ENCODE peak calls at places on chromosome 3, in six cellular contexts. B is A549, R is K562, J is endothelial cell of umbilical vein, L is GM12878, K is HepG2. D is an unnamed sample.

GRCh38 chr3:11835028-11835639 is 11.6 kb downstream of the TAMM41 start:
- DNase-seq in B (peak; percentile 38), L (no peak), R (no peak), K (no peak), J (peak; percentile 49), D (peak; percentile 29)

GRCh38 chr3:138944136-138944658 is 2.7 kb downstream of the FOXL2 start:
- DNase-seq in K (no peak), R (peak; percentile 41), J (no peak), B (no peak), L (no peak), D (no peak)

GRCh38 chr3:83513011-83513410 is 1445.8 kb upstream of the CADM2 start:
- DNase-seq in L (no peak), R (no peak), J (no peak), B (no peak), K (no peak), D (no peak)

GRCh38 chr3:152574461-152575079 is 260.4 kb upstream of the P2RY1 start:
- DNase-seq in K (peak; percentile 26), J (peak; percentile 78), R (peak; percentile 43), B (peak; percentile 36), L (peak; percentile 26), D (peak; percentile 61)

GRCh38 chr3:48765376-48765775 is 48.4 kb upstream of the IP6K2 start:
- DNase-seq in K (peak; percentile 18), L (no peak), R (no peak), J (no peak), B (peak; percentile 18), D (peak; percentile 9)

GRCh38 chr3:140941434-140942220 is at the start of gene SLC25A36:
- DNase-seq in R (peak; percentile 95), L (peak; percentile 98), J (peak; percentile 98), K (peak; percentile 99), B (peak; percentile 80), D (peak; percentile 98)

GRCh38 chr3:184481924-184482671 is 79.5 kb upstream of the EPHB3 start:
- DNase-seq in R (no peak), L (no peak), K (no peak), B (no peak), J (no peak), D (no peak)

GRCh38 chr3:99875925-99876781 is 58.5 kb downstream of the CMSS1 start:
- DNase-seq in R (peak; percentile 72), B (peak; percentile 20), K (peak; percentile 74), J (peak; percentile 89), L (no peak), D (peak; percentile 78)

GRCh38 chr3:132245547-132245946 is 71.7 kb upstream of the ACP3 start:
- DNase-seq in J (no peak), B (no peak), L (no peak), R (no peak), K (no peak), D (no peak)

GRCh38 chr3:132787616-132788015 is 65.4 kb upstream of the NPHP3 start:
- DNase-seq in K (no peak), L (no peak), J (peak; percentile 4), B (no peak), R (no peak), D (no peak)

GRCh38 chr3:46422617-46423016 is 15.6 kb downstream of the CCRL2 start:
- DNase-seq in K (no peak), R (peak; percentile 60), L (no peak), J (no peak), B (no peak), D (peak; percentile 24)

GRCh38 chr3:170211668-170212067 is 10.6 kb upstream of the PRKCI start:
- DNase-seq in K (no peak), B (no peak), R (no peak), J (no peak), L (no peak), D (peak; percentile 7)

GRCh38 chr3:144407290-144407689 is 435.7 kb downstream of the DIPK2A start:
- DNase-seq in L (no peak), R (no peak), B (no peak), J (no peak), K (no peak), D (no peak)

GRCh38 chr3:28989646-28990089 is 291.2 kb upstream of the RBMS3 start:
- DNase-seq in K (no peak), B (no peak), J (peak; percentile 72), L (peak; percentile 32), R (no peak), D (no peak)

GRCh38 chr3:53888229-53888628 is 3.4 kb downstream of the SELENOK start:
- DNase-seq in R (no peak), B (no peak), K (no peak), J (no peak), L (no peak), D (no peak)

GRCh38 chr3:150370129-150370602 is 37.9 kb upstream of the TSC22D2 start:
- DNase-seq in L (no peak), J (peak; percentile 91), K (peak; percentile 24), R (peak; percentile 44), B (peak; percentile 71), D (no peak)

GRCh38 chr3:52366527-52366926 is 50.4 kb downstream of the DNAH1 start:
- DNase-seq in L (no peak), B (no peak), J (no peak), R (no peak), K (no peak), D (no peak)

GRCh38 chr3:196842567-196843434 is 24.9 kb upstream of the SENP5 start:
- DNase-seq in B (no peak), J (no peak), R (peak; percentile 56), K (peak; percentile 21), L (no peak), D (no peak)

GRCh38 chr3:47892284-47892683 is 89.3 kb downstream of the DHX30 start:
- DNase-seq in B (no peak), J (no peak), K (no peak), R (no peak), L (no peak), D (no peak)

GRCh38 chr3:177150970-177151627 is 46.2 kb downstream of the TBL1XR1 start:
- DNase-seq in J (peak; percentile 76), K (peak; percentile 18), B (no peak), R (peak; percentile 42), L (peak; percentile 48), D (no peak)

GRCh38 chr3:52315977-52316764 is at the start of gene DNAH1:
- DNase-seq in K (no peak), R (no peak), B (no peak), J (no peak), L (no peak), D (no peak)

GRCh38 chr3:126928921-126929485 is 53.9 kb upstream of the PLXNA1 start:
- DNase-seq in K (no peak), R (peak; percentile 31), B (no peak), L (no peak), J (no peak), D (no peak)

GRCh38 chr3:32056559-32057290 is 49.7 kb upstream of the GPD1L start:
- DNase-seq in B (no peak), R (no peak), K (no peak), L (no peak), J (peak; percentile 39), D (no peak)

GRCh38 chr3:123498761-123499160 is 49.9 kb upstream of the ADCY5 start:
- DNase-seq in R (no peak), J (no peak), L (no peak), B (no peak), K (no peak), D (no peak)

GRCh38 chr3:126469479-126469878 is 6.2 kb downstream of the ZXDC start:
- DNase-seq in L (no peak), K (no peak), R (no peak), B (no peak), J (no peak), D (no peak)

GRCh38 chr3:197736010-197736490 is 654 bp downstream of the RUBCN start:
- DNase-seq in R (peak; percentile 49), J (no peak), B (peak; percentile 31), L (no peak), K (no peak), D (peak; percentile 28)

GRCh38 chr3:123447749-123448502 is 964 bp downstream of the ADCY5 start:
- DNase-seq in J (no peak), R (peak; percentile 78), L (no peak), B (no peak), K (no peak), D (no peak)

DNA sequence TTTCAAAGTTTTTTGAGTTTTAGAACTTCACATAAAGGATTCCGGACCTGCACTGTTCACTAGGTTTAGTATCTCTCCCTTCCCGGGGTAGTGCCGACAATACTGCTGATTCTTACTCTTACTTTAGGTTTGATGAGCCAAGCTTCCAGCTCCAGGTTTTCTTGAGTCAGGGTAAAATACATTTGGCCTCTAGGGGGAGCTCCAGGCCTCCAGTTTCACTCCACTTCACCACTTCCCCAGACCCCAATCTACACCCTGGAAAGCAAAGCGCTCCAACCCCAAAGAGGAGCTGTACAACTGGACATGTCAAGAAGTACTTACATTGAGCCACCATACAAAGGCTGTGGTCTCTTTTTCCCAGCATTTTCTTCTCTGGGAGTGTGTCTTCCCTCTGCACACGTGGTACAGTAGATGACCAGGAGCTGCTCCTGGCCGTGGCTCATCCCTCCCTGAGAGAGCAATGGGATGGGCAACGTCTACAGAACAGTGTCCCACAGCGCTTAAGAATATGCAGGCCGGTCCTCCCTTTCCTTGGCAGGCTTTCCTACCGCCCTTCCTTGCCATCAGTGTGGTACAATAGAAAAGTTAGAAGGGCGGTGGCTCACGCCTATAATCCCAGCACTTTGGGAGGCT is 93.9 kb upstream of the CCDC80 start:
- DNase-seq in B (peak; percentile 52), L (peak; percentile 40), J (peak; percentile 77), K (peak; percentile 49), R (peak; percentile 37), D (peak; percentile 85)
- TF ChIP-seq MYC in B (no peak), L (no peak), J (no peak), K (no peak), R (no peak), D (no peak)

GRCh38 chr3:158465074-158465473 is 105.9 kb upstream of the MLF1 start:
- DNase-seq in R (no peak), J (no peak), L (peak; percentile 11), K (no peak), B (no peak), D (no peak)
- TF ChIP-seq MAX in R (no peak), J (no peak), L (no peak), K (no peak), B (no peak), D (no peak)

DNA sequence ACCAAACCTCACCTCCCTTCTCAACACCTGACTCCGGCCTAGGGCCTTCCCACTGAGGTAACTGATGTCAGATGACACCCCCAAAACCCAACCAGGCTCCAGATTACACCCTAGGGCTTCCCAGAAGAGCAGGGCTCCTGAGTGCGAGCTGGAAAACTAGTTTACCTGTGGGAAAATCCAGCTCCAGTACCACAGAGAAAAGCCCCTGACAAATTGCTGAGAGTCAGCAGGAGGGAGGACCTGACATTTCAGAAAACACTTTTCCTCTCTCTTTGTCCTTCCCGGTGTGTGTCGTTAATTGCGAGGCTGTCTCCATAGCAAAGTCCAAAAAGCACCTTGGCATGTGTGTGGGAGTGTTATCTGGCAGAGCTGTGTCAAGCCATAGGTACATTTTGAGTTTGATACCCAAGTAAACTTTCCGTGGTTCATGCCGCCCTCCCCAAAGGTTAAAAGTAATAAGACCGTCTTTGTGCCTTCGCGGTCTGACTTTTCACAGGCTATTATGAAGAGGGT is 79.8 kb upstream of the FNDC3B start:
- DNase-seq in J (no peak), B (no peak), R (no peak), L (no peak), K (peak; percentile 57), D (no peak)
- TF ChIP-seq MYC in J (no peak), B (no peak), R (no peak), L (no peak), K (no peak), D (no peak)

DNA sequence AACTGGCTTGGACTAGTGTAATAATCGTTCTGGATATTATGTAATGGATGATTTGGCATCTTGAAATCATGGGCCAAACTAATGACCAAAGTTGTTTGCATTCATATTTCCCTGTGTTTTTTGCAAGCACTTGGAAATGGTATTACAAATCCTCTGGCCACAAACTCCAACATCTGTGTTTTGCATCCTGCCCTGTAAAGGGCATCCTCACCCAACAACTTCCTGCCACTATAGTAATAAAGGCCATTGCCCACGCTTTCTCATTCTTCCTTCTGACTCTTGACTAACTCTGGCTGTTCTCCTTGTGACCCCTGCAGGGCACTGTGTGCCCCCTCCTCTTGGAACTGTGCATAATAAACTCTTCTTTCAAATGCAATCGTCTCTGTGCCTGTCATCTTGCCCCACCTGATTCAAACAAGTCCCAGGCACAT is 25.4 kb upstream of the PSMD6 start:
- DNase-seq in L (no peak), J (peak; percentile 57), K (no peak), B (no peak), R (no peak), D (peak; percentile 1)
- TF ChIP-seq MAX in L (no peak), J (no peak), K (no peak), B (no peak), R (no peak), D (no peak)